ENCODE peak calls at places on chromosome 18, in nine cellular contexts. B, A, N, Y, W, D, X, O and M are unnamed samples.

GRCh38 chr18:49017813-49018552 is 67.2 kb upstream of the SMAD7 start:
- DNase-seq in B (no peak), A (no peak), N (no peak), Y (peak), W (no peak), D (no peak), X (no peak), O (no peak), M (peak)

GRCh38 chr18:3148930-3149535 is 70.7 kb downstream of the MYOM1 start:
- DNase-seq in B (no peak), A (no peak), N (no peak), Y (no peak), W (peak), D (no peak), X (no peak), O (no peak), M (no peak)

GRCh38 chr18:3624818-3625716 is 175.1 kb downstream of the TGIF1 start:
- DNase-seq in B (no peak), A (peak), N (no peak), Y (no peak), W (no peak), D (peak), X (no peak), O (peak), M (no peak)

GRCh38 chr18:79950440-79951341 is 762 bp downstream of the SLC66A2 start:
- DNase-seq in B (peak), A (no peak), N (no peak), Y (peak), W (peak), D (no peak), X (peak), O (no peak), M (peak)

GRCh38 chr18:29449424-29449823 is 1272.5 kb upstream of the CDH2 start:
- DNase-seq in B (no peak), A (no peak), N (no peak), Y (no peak), W (no peak), D (no peak), X (no peak), O (no peak), M (no peak)

GRCh38 chr18:62085766-62086165 is 101.1 kb downstream of the PIGN start:
- DNase-seq in B (no peak), A (no peak), N (no peak), Y (no peak), W (no peak), D (no peak), X (no peak), O (no peak), M (no peak)

GRCh38 chr18:47420130-47420529 is 168.7 kb upstream of the SKOR2 start:
- DNase-seq in B (no peak), A (no peak), N (no peak), Y (no peak), W (no peak), D (no peak), X (peak), O (no peak), M (no peak)

GRCh38 chr18:57802166-57802868 is 798 bp downstream of the ATP8B1 start:
- DNase-seq in B (no peak), A (no peak), N (no peak), Y (no peak), W (peak), D (no peak), X (no peak), O (no peak), M (no peak)

GRCh38 chr18:60984496-60984895 is 348.7 kb upstream of the CDH20 start:
- DNase-seq in B (no peak), A (no peak), N (no peak), Y (no peak), W (no peak), D (peak), X (no peak), O (no peak), M (no peak)

GRCh38 chr18:35695803-35696202 is 114.3 kb downstream of the GALNT1 start:
- DNase-seq in B (no peak), A (no peak), N (peak), Y (no peak), W (no peak), D (no peak), X (no peak), O (no peak), M (no peak)

GRCh38 chr18:47735041-47735440 is 195.4 kb downstream of the SMAD2 start:
- DNase-seq in B (no peak), A (no peak), N (no peak), Y (peak), W (no peak), D (no peak), X (no peak), O (no peak), M (no peak)

GRCh38 chr18:66495844-66496243 is 108.0 kb downstream of the CDH19 start:
- DNase-seq in B (no peak), A (no peak), N (peak), Y (no peak), W (peak), D (no peak), X (peak), O (no peak), M (no peak)

GRCh38 chr18:63161728-63162195 is 157.8 kb downstream of the BCL2 start:
- DNase-seq in B (peak), A (peak), N (no peak), Y (no peak), W (no peak), D (peak), X (peak), O (peak), M (peak)

GRCh38 chr18:50819027-50819726 is 639 bp downstream of the MRO start:
- DNase-seq in B (no peak), A (no peak), N (peak), Y (no peak), W (no peak), D (no peak), X (no peak), O (no peak), M (no peak)

GRCh38 chr18:47953471-47953931 is 23.0 kb upstream of the SMAD2 start:
- DNase-seq in B (peak), A (no peak), N (no peak), Y (no peak), W (peak), D (peak), X (peak), O (no peak), M (peak)

GRCh38 chr18:58942486-58942885 is 77.8 kb downstream of the ZNF532 start:
- DNase-seq in B (no peak), A (no peak), N (no peak), Y (no peak), W (no peak), D (no peak), X (peak), O (no peak), M (no peak)

GRCh38 chr18:46374850-46375249 is 270.7 kb downstream of the HAUS1 start:
- DNase-seq in B (no peak), A (no peak), N (no peak), Y (no peak), W (no peak), D (no peak), X (no peak), O (no peak), M (no peak)

GRCh38 chr18:63888473-63889190 is 1.1 kb downstream of the SERPINB2 start:
- DNase-seq in B (no peak), A (no peak), N (no peak), Y (no peak), W (no peak), D (no peak), X (no peak), O (no peak), M (no peak)

GRCh38 chr18:45416168-45416567 is 199.1 kb upstream of the SLC14A2 start:
- DNase-seq in B (no peak), A (no peak), N (peak), Y (no peak), W (no peak), D (no peak), X (no peak), O (peak), M (no peak)

GRCh38 chr18:70216788-70217187 is 11.3 kb upstream of the RTTN start:
- DNase-seq in B (no peak), A (no peak), N (no peak), Y (no peak), W (no peak), D (no peak), X (no peak), O (no peak), M (no peak)

GRCh38 chr18:46953195-46953594 is 35.8 kb downstream of the KATNAL2 start:
- DNase-seq in B (no peak), A (no peak), N (no peak), Y (no peak), W (no peak), D (no peak), X (no peak), O (no peak), M (no peak)